ENCODE peak calls at places on chromosomes 4 and X, in five cellular contexts. M is small intestine, L is ACHN, Z is COR-L47, C is RWPE2. D is an unnamed sample.

GRCh38 chrX:30973784-30974427 is 84.9 kb upstream of the TAB3 start:
- DNase-seq in M (no peak), L (no peak), Z (no peak), C (no peak), D (no peak)

GRCh38 chr4:98516441-98517323 is 141.7 kb downstream of the TSPAN5 start:
- DNase-seq in M (no peak), L (no peak), Z (no peak), C (no peak), D (peak; percentile 82)

GRCh38 chr4:797066-797465 is 28.9 kb downstream of the CPLX1 start:
- DNase-seq in M (peak; percentile 44), L (no peak), Z (peak; percentile 81), C (no peak), D (no peak)

GRCh38 chr4:2354127-2354526 is 64.3 kb downstream of the ZFYVE28 start:
- DNase-seq in M (no peak), L (no peak), Z (no peak), C (no peak), D (peak; percentile 64)

GRCh38 chrX:125096870-125097269 is 222.8 kb upstream of the TEX13C start:
- DNase-seq in M (no peak), L (no peak), Z (no peak), C (no peak), D (no peak)

GRCh38 chr4:83356899-83357661 is 22.4 kb upstream of the HPSE start:
- DNase-seq in M (no peak), L (peak; percentile 77), Z (no peak), C (no peak), D (no peak)

GRCh38 chr4:20422398-20422797 is 170.7 kb downstream of the SLIT2 start:
- DNase-seq in M (peak; percentile 79), L (peak; percentile 49), Z (peak; percentile 27), C (no peak), D (peak; percentile 75)

GRCh38 chrX:71910526-71911022 is at the start of gene NHSL2:
- DNase-seq in M (no peak), L (no peak), Z (no peak), C (no peak), D (no peak)

GRCh38 chr4:189773909-189774308 is 166.8 kb upstream of the FRG1 start:
- DNase-seq in M (no peak), L (no peak), Z (no peak), C (no peak), D (no peak)

GRCh38 chrX:106952988-106953387 is 32.8 kb downstream of the CLDN2 start:
- DNase-seq in M (no peak), L (peak; percentile 26), Z (no peak), C (no peak), D (peak; percentile 55)

GRCh38 chr4:11214281-11214680 is 214.4 kb downstream of the HS3ST1 start:
- DNase-seq in M (peak; percentile 58), L (no peak), Z (no peak), C (no peak), D (no peak)

GRCh38 chrX:34909151-34909550 is 33.4 kb upstream of the FAM47B start:
- DNase-seq in M (no peak), L (no peak), Z (no peak), C (no peak), D (no peak)

GRCh38 chr4:119664168-119664907 is 35.7 kb upstream of the PDE5A start:
- DNase-seq in M (no peak), L (peak; percentile 9), Z (no peak), C (no peak), D (peak; percentile 2)

GRCh38 chrX:23822397-23822796 is 39.4 kb downstream of the SAT1 start:
- DNase-seq in M (peak; percentile 52), L (no peak), Z (no peak), C (no peak), D (no peak)

GRCh38 chr4:100786481-100786880 is 268.7 kb upstream of the EMCN start:
- DNase-seq in M (no peak), L (no peak), Z (no peak), C (no peak), D (no peak)

GRCh38 chr4:65089666-65090065 is 580.6 kb downstream of the EPHA5 start:
- DNase-seq in M (no peak), L (no peak), Z (peak; percentile 6), C (no peak), D (no peak)

D was measured in Karpas-422.